ENCODE peak calls at places on chromosomes 5 and 9, in ten cellular contexts. One of them, this sample, is unnamed.

GRCh38 chr5:111676926-111677415 is 80.0 kb downstream of the NREP start:
- DNase-seq in cardiac fibroblast: no peak
- DNase-seq in HFF-Myc: no peak
- DNase-seq in fibroblast of the aortic adventitia: no peak
- DNase-seq in C1 segment of cervical spinal cord: no peak
- DNase-seq in epithelial cell of prostate: no peak
- DNase-seq in NCI-H1436: no peak
- DNase-seq in LHCN-M2: no peak
- DNase-seq in NCI-H1105 treated with DMSO at 0.1 percent for 48 hours: no peak
- DNase-seq in GM13976: no peak
- DNase-seq in this sample: no peak

GRCh38 chr9:14058078-14058688 is 255.8 kb downstream of the NFIB start:
- DNase-seq in NCI-H1105 treated with DMSO at 0.1 percent for 48 hours: no peak
- DNase-seq in C1 segment of cervical spinal cord: no peak
- DNase-seq in LHCN-M2: no peak
- DNase-seq in fibroblast of the aortic adventitia: no peak
- DNase-seq in cardiac fibroblast: no peak
- DNase-seq in epithelial cell of prostate: no peak
- DNase-seq in GM13976: no peak
- DNase-seq in NCI-H1436: no peak
- DNase-seq in HFF-Myc: no peak
- DNase-seq in this sample: no peak

GRCh38 chr9:16012621-16013020 is 459.8 kb downstream of the CCDC171 start:
- DNase-seq in C1 segment of cervical spinal cord: no peak
- DNase-seq in HFF-Myc: no peak
- DNase-seq in cardiac fibroblast: peak; percentile 84
- DNase-seq in epithelial cell of prostate: no peak
- DNase-seq in NCI-H1436: no peak
- DNase-seq in NCI-H1105 treated with DMSO at 0.1 percent for 48 hours: no peak
- DNase-seq in GM13976: no peak
- DNase-seq in LHCN-M2: peak; percentile 66
- DNase-seq in fibroblast of the aortic adventitia: no peak
- DNase-seq in this sample: no peak

GRCh38 chr9:115008536-115008935 is 78.1 kb upstream of the TNFSF8 start:
- DNase-seq in LHCN-M2: peak; percentile 84
- DNase-seq in fibroblast of the aortic adventitia: peak; percentile 84
- DNase-seq in GM13976: no peak
- DNase-seq in cardiac fibroblast: peak; percentile 88
- DNase-seq in HFF-Myc: peak; percentile 65
- DNase-seq in C1 segment of cervical spinal cord: no peak
- DNase-seq in NCI-H1436: no peak
- DNase-seq in NCI-H1105 treated with DMSO at 0.1 percent for 48 hours: no peak
- DNase-seq in epithelial cell of prostate: no peak
- DNase-seq in this sample: no peak

GRCh38 chr9:72322259-72322658 is 42.7 kb downstream of the ZFAND5 start:
- DNase-seq in C1 segment of cervical spinal cord: no peak
- DNase-seq in NCI-H1105 treated with DMSO at 0.1 percent for 48 hours: no peak
- DNase-seq in epithelial cell of prostate: no peak
- DNase-seq in NCI-H1436: no peak
- DNase-seq in LHCN-M2: no peak
- DNase-seq in cardiac fibroblast: no peak
- DNase-seq in HFF-Myc: no peak
- DNase-seq in fibroblast of the aortic adventitia: peak; percentile 11
- DNase-seq in GM13976: no peak
- DNase-seq in this sample: no peak

GRCh38 chr5:96014395-96014794 is 52.7 kb upstream of the ELL2 start:
- DNase-seq in epithelial cell of prostate: no peak
- DNase-seq in fibroblast of the aortic adventitia: no peak
- DNase-seq in cardiac fibroblast: no peak
- DNase-seq in NCI-H1105 treated with DMSO at 0.1 percent for 48 hours: no peak
- DNase-seq in GM13976: no peak
- DNase-seq in C1 segment of cervical spinal cord: no peak
- DNase-seq in HFF-Myc: no peak
- DNase-seq in NCI-H1436: no peak
- DNase-seq in LHCN-M2: no peak
- DNase-seq in this sample: no peak

GRCh38 chr9:84501587-84501986 is 161.0 kb upstream of the SLC28A3 start:
- DNase-seq in epithelial cell of prostate: no peak
- DNase-seq in C1 segment of cervical spinal cord: no peak
- DNase-seq in NCI-H1105 treated with DMSO at 0.1 percent for 48 hours: no peak
- DNase-seq in HFF-Myc: no peak
- DNase-seq in GM13976: no peak
- DNase-seq in LHCN-M2: no peak
- DNase-seq in fibroblast of the aortic adventitia: no peak
- DNase-seq in cardiac fibroblast: no peak
- DNase-seq in NCI-H1436: no peak
- DNase-seq in this sample: no peak

GRCh38 chr5:143601917-143602333 is 198.4 kb upstream of the NR3C1 start:
- DNase-seq in HFF-Myc: no peak
- DNase-seq in NCI-H1436: no peak
- DNase-seq in C1 segment of cervical spinal cord: peak; percentile 1
- DNase-seq in GM13976: no peak
- DNase-seq in LHCN-M2: no peak
- DNase-seq in cardiac fibroblast: no peak
- DNase-seq in fibroblast of the aortic adventitia: no peak
- DNase-seq in epithelial cell of prostate: no peak
- DNase-seq in NCI-H1105 treated with DMSO at 0.1 percent for 48 hours: no peak
- DNase-seq in this sample: no peak

GRCh38 chr9:97831843-97832636 is 21.0 kb upstream of the FOXE1 start:
- DNase-seq in NCI-H1436: no peak
- DNase-seq in fibroblast of the aortic adventitia: no peak
- DNase-seq in HFF-Myc: no peak
- DNase-seq in LHCN-M2: no peak
- DNase-seq in epithelial cell of prostate: no peak
- DNase-seq in GM13976: no peak
- DNase-seq in NCI-H1105 treated with DMSO at 0.1 percent for 48 hours: no peak
- DNase-seq in C1 segment of cervical spinal cord: no peak
- DNase-seq in cardiac fibroblast: no peak
- DNase-seq in this sample: no peak

GRCh38 chr9:25716220-25716872 is 38.1 kb upstream of the TUSC1 start:
- DNase-seq in NCI-H1436: no peak
- DNase-seq in fibroblast of the aortic adventitia: peak; percentile 90
- DNase-seq in HFF-Myc: peak; percentile 2
- DNase-seq in epithelial cell of prostate: peak; percentile 39
- DNase-seq in NCI-H1105 treated with DMSO at 0.1 percent for 48 hours: no peak
- DNase-seq in cardiac fibroblast: peak; percentile 65
- DNase-seq in LHCN-M2: peak; percentile 1
- DNase-seq in GM13976: no peak
- DNase-seq in C1 segment of cervical spinal cord: peak; percentile 4
- DNase-seq in this sample: peak; percentile 44